ENCODE peak calls at places on chromosomes 11 and 22, in eight cellular contexts. One of them, this sample, is unnamed. For H3K4me1, the result is how much of the 10 kb centered on the place peaks cover.

GRCh38 chr11:34624069-34624468 is 3.2 kb downstream of the EHF start:
- DNase-seq in thoracic aorta: no peak
- DNase-seq in IMR-90: no peak
- DNase-seq in OCI-LY7: no peak
- DNase-seq in Peyer's patch: peak
- DNase-seq in SJSA1: no peak
- DNase-seq in left ventricle myocardium inferior: no peak
- DNase-seq in right lobe of liver: no peak
- DNase-seq in this sample: no peak

GRCh38 chr22:40240671-40241070 is 62.9 kb downstream of the TNRC6B start:
- DNase-seq in thoracic aorta: no peak
- DNase-seq in IMR-90: no peak
- DNase-seq in OCI-LY7: no peak
- DNase-seq in Peyer's patch: no peak
- DNase-seq in SJSA1: no peak
- DNase-seq in left ventricle myocardium inferior: no peak
- DNase-seq in right lobe of liver: no peak
- DNase-seq in this sample: no peak

GRCh38 chr11:47928426-47928825 is 51.9 kb upstream of the PTPRJ start:
- DNase-seq in thoracic aorta: no peak
- DNase-seq in IMR-90: no peak
- DNase-seq in OCI-LY7: no peak
- DNase-seq in Peyer's patch: no peak
- DNase-seq in SJSA1: no peak
- DNase-seq in left ventricle myocardium inferior: no peak
- DNase-seq in right lobe of liver: no peak
- DNase-seq in this sample: no peak

GRCh38 chr11:69637956-69638871 is 2.7 kb upstream of the CCND1 start:
- DNase-seq in thoracic aorta: no peak
- DNase-seq in IMR-90: peak
- DNase-seq in OCI-LY7: no peak
- DNase-seq in Peyer's patch: peak
- DNase-seq in SJSA1: peak
- DNase-seq in left ventricle myocardium inferior: peak
- DNase-seq in right lobe of liver: no peak
- DNase-seq in this sample: peak

GRCh38 chr11:65552413-65552951 is 5.7 kb downstream of the LTBP3 start:
- DNase-seq in thoracic aorta: no peak
- DNase-seq in IMR-90: no peak
- DNase-seq in OCI-LY7: peak
- DNase-seq in Peyer's patch: peak
- DNase-seq in SJSA1: no peak
- DNase-seq in left ventricle myocardium inferior: no peak
- DNase-seq in right lobe of liver: no peak
- DNase-seq in this sample: no peak

GRCh38 chr11:6307879-6308278 is 12.4 kb downstream of the CAVIN3 start:
- DNase-seq in thoracic aorta: no peak
- DNase-seq in IMR-90: peak
- DNase-seq in OCI-LY7: no peak
- DNase-seq in Peyer's patch: no peak
- DNase-seq in SJSA1: no peak
- DNase-seq in left ventricle myocardium inferior: no peak
- DNase-seq in right lobe of liver: no peak
- DNase-seq in this sample: no peak

GRCh38 chr11:34514050-34514449 is 456 bp upstream of the ELF5 start:
- DNase-seq in thoracic aorta: no peak
- DNase-seq in IMR-90: no peak
- DNase-seq in OCI-LY7: no peak
- DNase-seq in Peyer's patch: no peak
- DNase-seq in SJSA1: no peak
- DNase-seq in left ventricle myocardium inferior: no peak
- DNase-seq in right lobe of liver: no peak
- DNase-seq in this sample: no peak

GRCh38 chr11:119615003-119615878 is 113.8 kb downstream of the NECTIN1 start:
- DNase-seq in thoracic aorta: no peak
- DNase-seq in IMR-90: peak
- DNase-seq in OCI-LY7: peak
- DNase-seq in Peyer's patch: no peak
- DNase-seq in SJSA1: peak
- DNase-seq in left ventricle myocardium inferior: no peak
- DNase-seq in right lobe of liver: no peak
- DNase-seq in this sample: no peak

GRCh38 chr11:4491878-4492606 is 9.6 kb downstream of the OR52K1 start:
- DNase-seq in thoracic aorta: no peak
- DNase-seq in IMR-90: peak
- DNase-seq in OCI-LY7: no peak
- DNase-seq in Peyer's patch: no peak
- DNase-seq in SJSA1: no peak
- DNase-seq in left ventricle myocardium inferior: no peak
- DNase-seq in right lobe of liver: no peak
- DNase-seq in this sample: no peak

GRCh38 chr22:48488149-48488551 is 1339.5 kb downstream of the BRD1 start:
- DNase-seq in thoracic aorta: no peak
- DNase-seq in IMR-90: no peak
- DNase-seq in OCI-LY7: peak
- DNase-seq in Peyer's patch: no peak
- DNase-seq in SJSA1: peak
- DNase-seq in left ventricle myocardium inferior: no peak
- DNase-seq in right lobe of liver: no peak
- DNase-seq in this sample: peak

GRCh38 chr11:44088871-44089270 is 6.6 kb upstream of the EXT2 start:
- DNase-seq in thoracic aorta: no peak
- DNase-seq in IMR-90: no peak
- DNase-seq in OCI-LY7: no peak
- DNase-seq in Peyer's patch: no peak
- DNase-seq in SJSA1: no peak
- DNase-seq in left ventricle myocardium inferior: no peak
- DNase-seq in right lobe of liver: no peak
- DNase-seq in this sample: no peak

GRCh38 chr22:38172489-38173155 is 9.0 kb downstream of the PLA2G6 start:
- DNase-seq in thoracic aorta: no peak
- DNase-seq in IMR-90: peak
- DNase-seq in OCI-LY7: no peak
- DNase-seq in Peyer's patch: no peak
- DNase-seq in SJSA1: peak
- DNase-seq in left ventricle myocardium inferior: peak
- DNase-seq in right lobe of liver: peak
- DNase-seq in this sample: peak

GRCh38 chr22:30344447-30345200 is 12.1 kb downstream of the SF3A1 start:
- DNase-seq in thoracic aorta: no peak
- DNase-seq in IMR-90: no peak
- DNase-seq in OCI-LY7: no peak
- DNase-seq in Peyer's patch: no peak
- DNase-seq in SJSA1: no peak
- DNase-seq in left ventricle myocardium inferior: no peak
- DNase-seq in right lobe of liver: no peak
- DNase-seq in this sample: no peak

GRCh38 chr11:126830216-126830615 is 170.4 kb downstream of the KIRREL3 start:
- DNase-seq in thoracic aorta: no peak
- DNase-seq in IMR-90: no peak
- DNase-seq in OCI-LY7: no peak
- DNase-seq in Peyer's patch: no peak
- DNase-seq in SJSA1: no peak
- DNase-seq in left ventricle myocardium inferior: no peak
- DNase-seq in right lobe of liver: no peak
- DNase-seq in this sample: no peak

GRCh38 chr22:27801616-27802388 is at the start of gene MN1:
- DNase-seq in thoracic aorta: no peak
- DNase-seq in IMR-90: peak
- DNase-seq in OCI-LY7: no peak
- DNase-seq in Peyer's patch: no peak
- DNase-seq in SJSA1: peak
- DNase-seq in left ventricle myocardium inferior: peak
- DNase-seq in right lobe of liver: peak
- DNase-seq in this sample: peak

GRCh38 chr11:45603930-45604682 is 61.3 kb downstream of the CHST1 start:
- DNase-seq in thoracic aorta: no peak
- DNase-seq in IMR-90: no peak
- DNase-seq in OCI-LY7: no peak
- DNase-seq in Peyer's patch: no peak
- DNase-seq in SJSA1: no peak
- DNase-seq in left ventricle myocardium inferior: peak
- DNase-seq in right lobe of liver: no peak
- DNase-seq in this sample: no peak

GRCh38 chr22:17009640-17010291 is 1.7 kb upstream of the GAB4 start:
- DNase-seq in thoracic aorta: no peak
- DNase-seq in IMR-90: no peak
- DNase-seq in OCI-LY7: peak
- DNase-seq in Peyer's patch: no peak
- DNase-seq in SJSA1: no peak
- DNase-seq in left ventricle myocardium inferior: no peak
- DNase-seq in right lobe of liver: no peak
- DNase-seq in this sample: no peak

GRCh38 chr22:38397189-38398097 is 57.6 kb downstream of the KCNJ4 start:
- DNase-seq in thoracic aorta: no peak
- DNase-seq in IMR-90: no peak
- DNase-seq in OCI-LY7: peak
- DNase-seq in Peyer's patch: peak
- DNase-seq in SJSA1: no peak
- DNase-seq in left ventricle myocardium inferior: peak
- DNase-seq in right lobe of liver: no peak
- DNase-seq in this sample: peak

GRCh38 chr22:32802291-32802826 is 854 bp downstream of the TIMP3 start:
- DNase-seq in thoracic aorta: no peak
- DNase-seq in IMR-90: no peak
- DNase-seq in OCI-LY7: no peak
- DNase-seq in Peyer's patch: no peak
- DNase-seq in SJSA1: no peak
- DNase-seq in left ventricle myocardium inferior: no peak
- DNase-seq in right lobe of liver: no peak
- DNase-seq in this sample: no peak

GRCh38 chr22:20953342-20953608 is 13.8 kb upstream of the AIFM3 start:
- DNase-seq in thoracic aorta: no peak
- DNase-seq in IMR-90: no peak
- DNase-seq in OCI-LY7: no peak
- DNase-seq in Peyer's patch: no peak
- DNase-seq in SJSA1: no peak
- DNase-seq in left ventricle myocardium inferior: no peak
- DNase-seq in right lobe of liver: no peak
- DNase-seq in this sample: no peak
- H3K4me1 ChIP-seq in thoracic aorta: under half
- H3K4me1 ChIP-seq in IMR-90: under half
- H3K4me1 ChIP-seq in OCI-LY7: under half
- H3K4me1 ChIP-seq in Peyer's patch: under half
- H3K4me1 ChIP-seq in SJSA1: under half
- H3K4me1 ChIP-seq in left ventricle myocardium inferior: under half
- H3K4me1 ChIP-seq in right lobe of liver: half or more
- H3K4me1 ChIP-seq in this sample: under half

GRCh38 chr22:37017356-37017755 is 1.9 kb downstream of the TST start:
- DNase-seq in thoracic aorta: no peak
- DNase-seq in IMR-90: no peak
- DNase-seq in OCI-LY7: no peak
- DNase-seq in Peyer's patch: peak
- DNase-seq in SJSA1: no peak
- DNase-seq in left ventricle myocardium inferior: no peak
- DNase-seq in right lobe of liver: peak
- DNase-seq in this sample: peak

GRCh38 chr22:37014835-37015586 is 4.2 kb downstream of the TST start:
- DNase-seq in thoracic aorta: no peak
- DNase-seq in IMR-90: no peak
- DNase-seq in OCI-LY7: no peak
- DNase-seq in Peyer's patch: no peak
- DNase-seq in SJSA1: no peak
- DNase-seq in left ventricle myocardium inferior: no peak
- DNase-seq in right lobe of liver: peak
- DNase-seq in this sample: peak

GRCh38 chr22:37014415-37014806 is 4.8 kb downstream of the TST start:
- DNase-seq in thoracic aorta: no peak
- DNase-seq in IMR-90: no peak
- DNase-seq in OCI-LY7: no peak
- DNase-seq in Peyer's patch: no peak
- DNase-seq in SJSA1: no peak
- DNase-seq in left ventricle myocardium inferior: no peak
- DNase-seq in right lobe of liver: no peak
- DNase-seq in this sample: peak

GRCh38 chr22:37015587-37015878 is 3.7 kb downstream of the TST start:
- DNase-seq in thoracic aorta: no peak
- DNase-seq in IMR-90: no peak
- DNase-seq in OCI-LY7: no peak
- DNase-seq in Peyer's patch: peak
- DNase-seq in SJSA1: no peak
- DNase-seq in left ventricle myocardium inferior: no peak
- DNase-seq in right lobe of liver: no peak
- DNase-seq in this sample: peak

GRCh38 chr22:37016134-37016910 is 2.9 kb downstream of the TST start:
- DNase-seq in thoracic aorta: no peak
- DNase-seq in IMR-90: no peak
- DNase-seq in OCI-LY7: no peak
- DNase-seq in Peyer's patch: peak
- DNase-seq in SJSA1: no peak
- DNase-seq in left ventricle myocardium inferior: no peak
- DNase-seq in right lobe of liver: no peak
- DNase-seq in this sample: peak
- H3K4me1 ChIP-seq in thoracic aorta: under half
- H3K4me1 ChIP-seq in IMR-90: under half
- H3K4me1 ChIP-seq in OCI-LY7: under half
- H3K4me1 ChIP-seq in Peyer's patch: under half
- H3K4me1 ChIP-seq in SJSA1: under half
- H3K4me1 ChIP-seq in left ventricle myocardium inferior: half or more
- H3K4me1 ChIP-seq in right lobe of liver: half or more
- H3K4me1 ChIP-seq in this sample: under half

DNA sequence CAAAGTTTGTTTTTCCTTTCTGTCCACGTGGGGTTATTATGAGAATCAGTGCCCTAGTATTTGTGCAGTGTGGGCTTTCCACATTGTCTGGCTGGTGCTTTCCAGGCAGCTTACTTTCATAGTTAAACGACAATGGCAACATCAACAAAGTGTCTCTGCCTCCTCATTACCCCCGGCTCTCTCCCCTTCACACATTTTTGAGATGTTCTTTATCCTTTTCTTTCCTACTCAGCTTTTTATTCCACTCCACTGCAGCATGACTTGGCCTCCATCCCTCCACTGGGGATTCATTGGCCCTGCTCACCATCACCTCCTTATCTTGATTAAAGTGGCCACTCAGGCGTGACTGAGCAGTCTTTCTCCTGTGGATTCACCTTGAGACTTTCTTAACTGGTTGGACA is 19.1 kb downstream of the SPECC1L start:
- DNase-seq in thoracic aorta: no peak
- DNase-seq in IMR-90: no peak
- DNase-seq in OCI-LY7: no peak
- DNase-seq in Peyer's patch: no peak
- DNase-seq in SJSA1: peak
- DNase-seq in left ventricle myocardium inferior: no peak
- DNase-seq in right lobe of liver: no peak
- DNase-seq in this sample: no peak
- H3K4me1 ChIP-seq in thoracic aorta: under half
- H3K4me1 ChIP-seq in IMR-90: under half
- H3K4me1 ChIP-seq in OCI-LY7: under half
- H3K4me1 ChIP-seq in Peyer's patch: under half
- H3K4me1 ChIP-seq in SJSA1: half or more
- H3K4me1 ChIP-seq in left ventricle myocardium inferior: half or more
- H3K4me1 ChIP-seq in right lobe of liver: half or more
- H3K4me1 ChIP-seq in this sample: under half

DNA sequence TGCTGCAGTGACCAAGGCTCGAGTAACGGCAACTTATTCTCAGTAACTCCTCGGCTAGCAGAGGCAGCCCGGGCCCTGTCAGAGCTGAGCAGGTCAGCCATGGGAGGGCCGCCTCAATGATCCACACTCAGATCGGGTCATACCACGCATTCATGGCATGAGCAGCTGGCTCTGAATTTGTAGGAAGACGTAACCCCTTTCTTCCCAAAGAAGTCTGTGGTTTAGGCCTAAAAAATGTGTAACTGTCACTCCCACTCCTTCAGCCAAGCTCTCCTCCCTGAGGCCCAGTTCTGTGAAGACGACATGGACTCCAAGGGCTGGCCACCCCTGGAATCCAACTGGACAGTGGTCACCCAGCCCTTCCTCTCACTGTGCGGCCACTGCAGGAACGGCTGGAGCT is 30.0 kb downstream of the PPP2R1B start:
- DNase-seq in thoracic aorta: no peak
- DNase-seq in IMR-90: peak
- DNase-seq in OCI-LY7: no peak
- DNase-seq in Peyer's patch: no peak
- DNase-seq in SJSA1: no peak
- DNase-seq in left ventricle myocardium inferior: no peak
- DNase-seq in right lobe of liver: no peak
- DNase-seq in this sample: peak
- H3K4me1 ChIP-seq in thoracic aorta: half or more
- H3K4me1 ChIP-seq in IMR-90: half or more
- H3K4me1 ChIP-seq in OCI-LY7: under half
- H3K4me1 ChIP-seq in Peyer's patch: under half
- H3K4me1 ChIP-seq in SJSA1: under half
- H3K4me1 ChIP-seq in left ventricle myocardium inferior: half or more
- H3K4me1 ChIP-seq in right lobe of liver: half or more
- H3K4me1 ChIP-seq in this sample: half or more

This sample was measured in kidney.